ENCODE peak calls at places on chromosomes 2 and 18, in nine cellular contexts. G is Daoy; U is nucleus accumbens; F is B cell; Q is GM04504; Y is cardiac muscle cell; C is T-helper 2 cell treated with Interferon-gamma antibody and Interleukin-4, amounts not matched to agents 5 μg/mL and 100 μg/mL, for 36 hours; Z is AG10803; B is stimulated activated CD8-positive, alpha-beta memory T cell treated with anti-CD3 and anti-CD28 coated beads, Interleukin-7, amount 100 ng/mL, for 24 hours. A is an unnamed sample.
A peak's percentile ranks its signal among the peaks of the same experiment; 100 is the strongest.

GRCh38 chr2:168816369-168816768 is 13.9 kb downstream of the NOSTRIN start:
- DNase-seq in Y (peak; percentile 90), Q (peak; percentile 67), B (no peak), U (no peak), G (peak; percentile 41), F (no peak), Z (peak; percentile 91), C (no peak), A (no peak)

GRCh38 chr2:240818543-240819403 is 1.2 kb downstream of the KIF1A start:
- DNase-seq in Y (no peak), B (no peak), C (no peak), Z (no peak), F (no peak), Q (no peak), G (no peak), U (no peak), A (no peak)

GRCh38 chr2:33373986-33374385 is 102.5 kb upstream of the RASGRP3 start:
- DNase-seq in Y (peak; percentile 91), F (no peak), C (no peak), U (no peak), B (no peak), Z (peak; percentile 96), Q (peak; percentile 84), G (no peak), A (no peak)

GRCh38 chr2:167675906-167676305 is 571.5 kb downstream of the STK39 start:
- DNase-seq in U (no peak), F (no peak), Z (no peak), G (no peak), C (no peak), Q (no peak), Y (no peak), B (no peak), A (no peak)

GRCh38 chr2:136381722-136382633 is 264.0 kb upstream of the CXCR4 start:
- DNase-seq in G (no peak), Q (no peak), B (peak; percentile 48), F (peak; percentile 87), Z (no peak), U (no peak), C (peak; percentile 92), Y (no peak), A (no peak)

GRCh38 chr2:7497223-7497622 is 580.0 kb downstream of the RNF144A start:
- DNase-seq in U (no peak), G (no peak), B (no peak), C (no peak), Q (no peak), Z (peak; percentile 25), F (no peak), Y (no peak), A (no peak)

GRCh38 chr2:204898928-204899640 is 353.8 kb downstream of the PARD3B start:
- DNase-seq in C (no peak), Y (peak; percentile 7), Q (no peak), B (no peak), F (no peak), U (no peak), Z (peak; percentile 41), G (no peak), A (no peak)

GRCh38 chr2:9178110-9178904 is 28.3 kb upstream of the ASAP2 start:
- DNase-seq in F (no peak), G (peak; percentile 59), B (no peak), C (no peak), Y (peak; percentile 33), Q (no peak), U (no peak), Z (no peak), A (no peak)

GRCh38 chr18:58178476-58178875 is 134.4 kb downstream of the NEDD4L start:
- DNase-seq in Q (no peak), U (no peak), G (no peak), F (no peak), C (no peak), B (no peak), Z (peak; percentile 23), Y (no peak), A (no peak)

GRCh38 chr18:74456409-74457042 is 582 bp downstream of the DIPK1C start:
- DNase-seq in U (no peak), Z (no peak), Y (no peak), B (no peak), G (no peak), F (no peak), Q (no peak), C (no peak), A (no peak)